ENCODE peak calls at places on chromosome 1, in seven cellular contexts. One of them, this sample, is unnamed.

GRCh38 chr1:97396463-97396862 is 524.4 kb downstream of the DPYD start:
- DNase-seq in AG04450: no peak
- DNase-seq in colonic mucosa: no peak
- DNase-seq in sigmoid colon: no peak
- DNase-seq in kidney epithelial cell: no peak
- DNase-seq in GM06990: no peak
- DNase-seq in pancreas: no peak
- DNase-seq in this sample: no peak

GRCh38 chr1:243933495-243933894 is 83.5 kb upstream of the AKT3 start:
- DNase-seq in AG04450: no peak
- DNase-seq in colonic mucosa: no peak
- DNase-seq in sigmoid colon: no peak
- DNase-seq in kidney epithelial cell: no peak
- DNase-seq in GM06990: no peak
- DNase-seq in pancreas: no peak
- DNase-seq in this sample: no peak

GRCh38 chr1:145706282-145706681 is 886 bp downstream of the PDZK1 start:
- DNase-seq in AG04450: no peak
- DNase-seq in colonic mucosa: no peak
- DNase-seq in sigmoid colon: no peak
- DNase-seq in kidney epithelial cell: no peak
- DNase-seq in GM06990: no peak
- DNase-seq in pancreas: no peak
- DNase-seq in this sample: no peak

GRCh38 chr1:201265771-201266170 is 17.5 kb upstream of the PKP1 start:
- DNase-seq in AG04450: no peak
- DNase-seq in colonic mucosa: no peak
- DNase-seq in sigmoid colon: no peak
- DNase-seq in kidney epithelial cell: no peak
- DNase-seq in GM06990: no peak
- DNase-seq in pancreas: no peak
- DNase-seq in this sample: no peak

GRCh38 chr1:209697082-209697481 is 7.6 kb upstream of the HSD11B1 start:
- DNase-seq in AG04450: no peak
- DNase-seq in colonic mucosa: no peak
- DNase-seq in sigmoid colon: no peak
- DNase-seq in kidney epithelial cell: no peak
- DNase-seq in GM06990: no peak
- DNase-seq in pancreas: no peak
- DNase-seq in this sample: no peak

GRCh38 chr1:188689542-188689941 is 1788.1 kb downstream of the BRINP3 start:
- DNase-seq in AG04450: no peak
- DNase-seq in colonic mucosa: no peak
- DNase-seq in sigmoid colon: no peak
- DNase-seq in kidney epithelial cell: no peak
- DNase-seq in GM06990: no peak
- DNase-seq in pancreas: no peak
- DNase-seq in this sample: peak; percentile 13

GRCh38 chr1:9009438-9010366 is 16.5 kb downstream of the SLC2A7 start:
- DNase-seq in AG04450: no peak
- DNase-seq in colonic mucosa: no peak
- DNase-seq in sigmoid colon: no peak
- DNase-seq in kidney epithelial cell: no peak
- DNase-seq in GM06990: peak; percentile 75
- DNase-seq in pancreas: no peak
- DNase-seq in this sample: no peak

GRCh38 chr1:8545078-8545477 is 227.2 kb downstream of the SLC45A1 start:
- DNase-seq in AG04450: no peak
- DNase-seq in colonic mucosa: no peak
- DNase-seq in sigmoid colon: no peak
- DNase-seq in kidney epithelial cell: no peak
- DNase-seq in GM06990: no peak
- DNase-seq in pancreas: no peak
- DNase-seq in this sample: no peak

GRCh38 chr1:93219443-93219842 is 38.9 kb downstream of the CCDC18 start:
- DNase-seq in AG04450: no peak
- DNase-seq in colonic mucosa: no peak
- DNase-seq in sigmoid colon: no peak
- DNase-seq in kidney epithelial cell: peak; percentile 50
- DNase-seq in GM06990: peak; percentile 25
- DNase-seq in pancreas: no peak
- DNase-seq in this sample: peak; percentile 24

GRCh38 chr1:234270581-234271242 is 102.5 kb upstream of the COA6 start:
- DNase-seq in AG04450: no peak
- DNase-seq in colonic mucosa: no peak
- DNase-seq in sigmoid colon: no peak
- DNase-seq in kidney epithelial cell: no peak
- DNase-seq in GM06990: no peak
- DNase-seq in pancreas: no peak
- DNase-seq in this sample: no peak

GRCh38 chr1:178664278-178664677 is 60.8 kb upstream of the RALGPS2 start:
- DNase-seq in AG04450: no peak
- DNase-seq in colonic mucosa: no peak
- DNase-seq in sigmoid colon: no peak
- DNase-seq in kidney epithelial cell: no peak
- DNase-seq in GM06990: peak; percentile 47
- DNase-seq in pancreas: no peak
- DNase-seq in this sample: no peak

GRCh38 chr1:223803211-223803610 is 42.5 kb downstream of the TP53BP2 start:
- DNase-seq in AG04450: no peak
- DNase-seq in colonic mucosa: no peak
- DNase-seq in sigmoid colon: no peak
- DNase-seq in kidney epithelial cell: no peak
- DNase-seq in GM06990: no peak
- DNase-seq in pancreas: no peak
- DNase-seq in this sample: no peak

GRCh38 chr1:179228783-179229213 is 679 bp downstream of the ABL2 start:
- DNase-seq in AG04450: no peak
- DNase-seq in colonic mucosa: peak; percentile 80
- DNase-seq in sigmoid colon: peak; percentile 69
- DNase-seq in kidney epithelial cell: no peak
- DNase-seq in GM06990: no peak
- DNase-seq in pancreas: peak; percentile 51
- DNase-seq in this sample: no peak

GRCh38 chr1:172135076-172135672 is 285.3 kb upstream of the C1orf105 start:
- DNase-seq in AG04450: no peak
- DNase-seq in colonic mucosa: no peak
- DNase-seq in sigmoid colon: no peak
- DNase-seq in kidney epithelial cell: no peak
- DNase-seq in GM06990: no peak
- DNase-seq in pancreas: no peak
- DNase-seq in this sample: no peak
- TF ChIP-seq CTCF in AG04450: peak; percentile 40
- TF ChIP-seq CTCF in colonic mucosa: peak; percentile 48
- TF ChIP-seq CTCF in sigmoid colon: peak; percentile 39
- TF ChIP-seq CTCF in kidney epithelial cell: peak; percentile 35
- TF ChIP-seq CTCF in GM06990: peak; percentile 72
- TF ChIP-seq CTCF in pancreas: peak; percentile 18
- TF ChIP-seq CTCF in this sample: peak; percentile 11

DNA sequence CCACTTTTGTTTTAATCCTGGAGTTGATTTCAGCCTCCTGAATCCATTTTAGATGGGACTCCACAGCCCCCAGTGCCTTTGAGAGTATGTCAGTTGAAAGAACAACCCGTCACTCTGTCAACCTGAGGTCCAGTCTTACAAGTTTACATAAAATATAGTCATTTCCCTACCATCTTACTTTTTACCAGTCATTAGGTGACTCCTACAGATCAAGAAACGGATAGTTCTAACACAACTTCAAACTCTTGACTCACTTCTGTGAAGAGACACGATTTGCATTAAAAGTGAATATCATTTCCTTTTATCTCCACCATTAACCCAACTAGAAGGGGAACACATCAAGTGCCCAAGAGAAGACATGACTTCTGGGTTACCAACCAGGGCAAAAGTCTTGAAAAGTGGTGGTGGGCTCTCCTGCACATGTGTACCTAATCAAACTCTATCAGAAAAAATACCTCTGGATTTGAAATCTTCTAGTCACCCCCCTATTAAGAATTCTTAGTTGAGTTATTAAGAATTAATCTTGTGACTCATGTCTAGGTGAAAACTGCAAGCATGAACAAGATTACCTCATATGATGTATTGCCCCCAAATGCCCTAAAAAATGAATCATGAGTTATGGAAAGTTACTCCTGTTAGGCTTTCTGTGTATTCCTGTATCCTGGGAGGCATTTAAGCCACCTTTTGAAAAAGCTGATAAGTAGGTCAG is 147.3 kb downstream of the NTPCR start:
- DNase-seq in AG04450: no peak
- DNase-seq in colonic mucosa: no peak
- DNase-seq in sigmoid colon: no peak
- DNase-seq in kidney epithelial cell: no peak
- DNase-seq in GM06990: no peak
- DNase-seq in pancreas: no peak
- DNase-seq in this sample: no peak
- H3K4me3 ChIP-seq in AG04450: no peak overlapping the region
- H3K4me3 ChIP-seq in colonic mucosa: no peak overlapping the region
- H3K4me3 ChIP-seq in sigmoid colon: no peak overlapping the region
- H3K4me3 ChIP-seq in kidney epithelial cell: no peak overlapping the region
- H3K4me3 ChIP-seq in GM06990: no peak overlapping the region
- H3K4me3 ChIP-seq in pancreas: no peak overlapping the region
- H3K4me3 ChIP-seq in this sample: no peak overlapping the region

GRCh38 chr1:47819503-47819888 is 177.7 kb downstream of the TRABD2B start:
- DNase-seq in AG04450: no peak
- DNase-seq in colonic mucosa: no peak
- DNase-seq in sigmoid colon: no peak
- DNase-seq in kidney epithelial cell: no peak
- DNase-seq in GM06990: no peak
- DNase-seq in pancreas: no peak
- DNase-seq in this sample: no peak
- TF ChIP-seq CTCF in AG04450: no peak
- TF ChIP-seq CTCF in colonic mucosa: no peak
- TF ChIP-seq CTCF in sigmoid colon: no peak
- TF ChIP-seq CTCF in kidney epithelial cell: no peak
- TF ChIP-seq CTCF in GM06990: no peak
- TF ChIP-seq CTCF in pancreas: no peak
- TF ChIP-seq CTCF in this sample: no peak

GRCh38 chr1:19563336-19564097 is 78.2 kb upstream of the CAPZB start:
- DNase-seq in AG04450: peak; percentile 13
- DNase-seq in colonic mucosa: peak; percentile 46
- DNase-seq in sigmoid colon: peak; percentile 89
- DNase-seq in kidney epithelial cell: no peak
- DNase-seq in GM06990: no peak
- DNase-seq in pancreas: no peak
- DNase-seq in this sample: no peak
- H3K4me3 ChIP-seq in AG04450: peak overlapping the region; percentile 35
- H3K4me3 ChIP-seq in colonic mucosa: no peak overlapping the region
- H3K4me3 ChIP-seq in sigmoid colon: peak overlapping the region; percentile 38
- H3K4me3 ChIP-seq in kidney epithelial cell: no peak overlapping the region
- H3K4me3 ChIP-seq in GM06990: no peak overlapping the region
- H3K4me3 ChIP-seq in pancreas: no peak overlapping the region
- H3K4me3 ChIP-seq in this sample: no peak overlapping the region

GRCh38 chr1:87331319-87332269 is 2.9 kb downstream of the LMO4 start:
- DNase-seq in AG04450: peak; percentile 38
- DNase-seq in colonic mucosa: peak; percentile 89
- DNase-seq in sigmoid colon: peak; percentile 90
- DNase-seq in kidney epithelial cell: no peak
- DNase-seq in GM06990: peak; percentile 77
- DNase-seq in pancreas: peak; percentile 78
- DNase-seq in this sample: no peak
- TF ChIP-seq CTCF in AG04450: peak; percentile 33
- TF ChIP-seq CTCF in colonic mucosa: no peak
- TF ChIP-seq CTCF in sigmoid colon: no peak
- TF ChIP-seq CTCF in kidney epithelial cell: peak; percentile 33
- TF ChIP-seq CTCF in GM06990: peak; percentile 16
- TF ChIP-seq CTCF in pancreas: no peak
- TF ChIP-seq CTCF in this sample: peak; percentile 34

GRCh38 chr1:175919001-175919400 is 175.6 kb upstream of the TNR start:
- DNase-seq in AG04450: no peak
- DNase-seq in colonic mucosa: no peak
- DNase-seq in sigmoid colon: no peak
- DNase-seq in kidney epithelial cell: no peak
- DNase-seq in GM06990: no peak
- DNase-seq in pancreas: no peak
- DNase-seq in this sample: no peak

GRCh38 chr1:175920401-175920800 is 177.0 kb upstream of the TNR start:
- DNase-seq in AG04450: peak; percentile 33
- DNase-seq in colonic mucosa: no peak
- DNase-seq in sigmoid colon: no peak
- DNase-seq in kidney epithelial cell: no peak
- DNase-seq in GM06990: no peak
- DNase-seq in pancreas: no peak
- DNase-seq in this sample: no peak

GRCh38 chr1:175918364-175918801 is 175.0 kb upstream of the TNR start:
- DNase-seq in AG04450: no peak
- DNase-seq in colonic mucosa: no peak
- DNase-seq in sigmoid colon: no peak
- DNase-seq in kidney epithelial cell: no peak
- DNase-seq in GM06990: no peak
- DNase-seq in pancreas: no peak
- DNase-seq in this sample: no peak

GRCh38 chr1:175927944-175928343 is 184.5 kb upstream of the TNR start:
- DNase-seq in AG04450: no peak
- DNase-seq in colonic mucosa: no peak
- DNase-seq in sigmoid colon: no peak
- DNase-seq in kidney epithelial cell: no peak
- DNase-seq in GM06990: no peak
- DNase-seq in pancreas: no peak
- DNase-seq in this sample: no peak

DNA sequence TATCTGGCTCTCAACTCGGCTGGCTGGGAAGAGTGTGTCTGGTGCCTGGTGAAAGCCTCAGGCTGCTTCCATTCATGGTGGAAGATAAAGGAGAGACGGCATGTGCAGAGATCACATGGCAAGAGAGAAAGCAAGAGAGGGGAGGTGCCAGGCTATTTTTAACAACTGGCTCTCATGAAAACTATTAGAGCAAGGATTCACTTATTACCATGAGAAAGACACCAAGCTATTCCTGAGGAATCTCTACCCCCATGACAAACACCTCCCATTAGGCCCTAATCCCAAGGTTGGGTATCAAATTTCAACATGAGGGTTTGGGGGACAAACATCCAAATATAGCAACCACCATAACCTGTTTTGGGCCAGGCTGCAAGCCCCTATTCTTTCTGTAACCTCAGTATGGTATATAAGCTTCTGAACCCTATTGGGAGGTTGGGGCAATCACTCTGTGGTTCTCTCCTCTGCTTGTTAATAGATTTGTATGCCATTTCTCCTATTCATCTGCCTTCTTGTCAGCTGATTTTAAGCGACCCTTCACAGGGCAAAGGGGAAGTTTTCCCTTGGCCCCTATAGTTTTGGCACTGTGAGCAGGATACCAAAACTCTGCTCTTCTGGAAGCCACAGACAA is 179.0 kb upstream of the TNR start:
- DNase-seq in AG04450: no peak
- DNase-seq in colonic mucosa: no peak
- DNase-seq in sigmoid colon: no peak
- DNase-seq in kidney epithelial cell: no peak
- DNase-seq in GM06990: no peak
- DNase-seq in pancreas: no peak
- DNase-seq in this sample: no peak
- H3K4me3 ChIP-seq in AG04450: no peak overlapping the region
- H3K4me3 ChIP-seq in colonic mucosa: no peak overlapping the region
- H3K4me3 ChIP-seq in sigmoid colon: no peak overlapping the region
- H3K4me3 ChIP-seq in kidney epithelial cell: no peak overlapping the region
- H3K4me3 ChIP-seq in GM06990: no peak overlapping the region
- H3K4me3 ChIP-seq in pancreas: no peak overlapping the region
- H3K4me3 ChIP-seq in this sample: no peak overlapping the region